ENCODE peak calls at places on chromosomes 4 and X, in seven cellular contexts. One of them, this sample, is unnamed.
A peak's percentile ranks its signal among the peaks of the same experiment; 100 is the strongest.

GRCh38 chr4:113300384-113301011 is 251.0 kb downstream of the ANK2 start:
- DNase-seq in CD4-positive, alpha-beta T cell: no peak
- DNase-seq in esophagus squamous epithelium: no peak
- DNase-seq in neural progenitor cell: no peak
- DNase-seq in cardiac muscle cell: peak; percentile 5
- DNase-seq in tibial artery: no peak
- DNase-seq in ascending aorta: no peak
- DNase-seq in this sample: no peak

GRCh38 chr4:185841451-185841850 is 29.5 kb upstream of the SORBS2 start:
- DNase-seq in CD4-positive, alpha-beta T cell: no peak
- DNase-seq in esophagus squamous epithelium: no peak
- DNase-seq in neural progenitor cell: no peak
- DNase-seq in cardiac muscle cell: no peak
- DNase-seq in tibial artery: no peak
- DNase-seq in ascending aorta: no peak
- DNase-seq in this sample: no peak

GRCh38 chr4:11704136-11704535 is 275.4 kb upstream of the HS3ST1 start:
- DNase-seq in CD4-positive, alpha-beta T cell: no peak
- DNase-seq in esophagus squamous epithelium: no peak
- DNase-seq in neural progenitor cell: no peak
- DNase-seq in cardiac muscle cell: no peak
- DNase-seq in tibial artery: no peak
- DNase-seq in ascending aorta: no peak
- DNase-seq in this sample: no peak

GRCh38 chr4:140359571-140360427 is 13.6 kb upstream of the SCOC start:
- DNase-seq in CD4-positive, alpha-beta T cell: peak; percentile 57
- DNase-seq in esophagus squamous epithelium: no peak
- DNase-seq in neural progenitor cell: peak; percentile 90
- DNase-seq in cardiac muscle cell: peak; percentile 92
- DNase-seq in tibial artery: peak; percentile 71
- DNase-seq in ascending aorta: peak; percentile 87
- DNase-seq in this sample: peak; percentile 84

GRCh38 chrX:131729295-131729694 is 185.4 kb downstream of the OR13H1 start:
- DNase-seq in CD4-positive, alpha-beta T cell: peak; percentile 75
- DNase-seq in esophagus squamous epithelium: peak; percentile 45
- DNase-seq in neural progenitor cell: no peak
- DNase-seq in cardiac muscle cell: no peak
- DNase-seq in tibial artery: no peak
- DNase-seq in ascending aorta: peak; percentile 93
- DNase-seq in this sample: no peak

GRCh38 chr4:85496933-85497332 is 22.0 kb downstream of the ARHGAP24 start:
- DNase-seq in CD4-positive, alpha-beta T cell: no peak
- DNase-seq in esophagus squamous epithelium: no peak
- DNase-seq in neural progenitor cell: no peak
- DNase-seq in cardiac muscle cell: no peak
- DNase-seq in tibial artery: no peak
- DNase-seq in ascending aorta: no peak
- DNase-seq in this sample: no peak

GRCh38 chr4:118969359-118969758 is 80.7 kb downstream of the SYNPO2 start:
- DNase-seq in CD4-positive, alpha-beta T cell: no peak
- DNase-seq in esophagus squamous epithelium: no peak
- DNase-seq in neural progenitor cell: peak; percentile 44
- DNase-seq in cardiac muscle cell: peak; percentile 67
- DNase-seq in tibial artery: peak; percentile 90
- DNase-seq in ascending aorta: peak; percentile 87
- DNase-seq in this sample: no peak

GRCh38 chr4:81136161-81136910 is 78.7 kb downstream of the PRKG2 start:
- DNase-seq in CD4-positive, alpha-beta T cell: no peak
- DNase-seq in esophagus squamous epithelium: no peak
- DNase-seq in neural progenitor cell: no peak
- DNase-seq in cardiac muscle cell: no peak
- DNase-seq in tibial artery: no peak
- DNase-seq in ascending aorta: peak; percentile 74
- DNase-seq in this sample: no peak

GRCh38 chr4:186304216-186304615 is 38.2 kb downstream of the F11 start:
- DNase-seq in CD4-positive, alpha-beta T cell: no peak
- DNase-seq in esophagus squamous epithelium: no peak
- DNase-seq in neural progenitor cell: no peak
- DNase-seq in cardiac muscle cell: no peak
- DNase-seq in tibial artery: no peak
- DNase-seq in ascending aorta: no peak
- DNase-seq in this sample: no peak

GRCh38 chrX:16002185-16002584 is 121.2 kb upstream of the GRPR start:
- DNase-seq in CD4-positive, alpha-beta T cell: no peak
- DNase-seq in esophagus squamous epithelium: no peak
- DNase-seq in neural progenitor cell: no peak
- DNase-seq in cardiac muscle cell: no peak
- DNase-seq in tibial artery: no peak
- DNase-seq in ascending aorta: no peak
- DNase-seq in this sample: no peak

GRCh38 chr4:185576918-185577591 is 41.7 kb upstream of the PDLIM3 start:
- DNase-seq in CD4-positive, alpha-beta T cell: no peak
- DNase-seq in esophagus squamous epithelium: no peak
- DNase-seq in neural progenitor cell: no peak
- DNase-seq in cardiac muscle cell: peak; percentile 30
- DNase-seq in tibial artery: no peak
- DNase-seq in ascending aorta: no peak
- DNase-seq in this sample: no peak

GRCh38 chr4:12319765-12320164 is 891.1 kb upstream of the HS3ST1 start:
- DNase-seq in CD4-positive, alpha-beta T cell: no peak
- DNase-seq in esophagus squamous epithelium: no peak
- DNase-seq in neural progenitor cell: no peak
- DNase-seq in cardiac muscle cell: no peak
- DNase-seq in tibial artery: no peak
- DNase-seq in ascending aorta: no peak
- DNase-seq in this sample: no peak

GRCh38 chrX:100654256-100654655 is 10.3 kb downstream of the SRPX2 start:
- DNase-seq in CD4-positive, alpha-beta T cell: no peak
- DNase-seq in esophagus squamous epithelium: no peak
- DNase-seq in neural progenitor cell: peak; percentile 9
- DNase-seq in cardiac muscle cell: peak; percentile 39
- DNase-seq in tibial artery: no peak
- DNase-seq in ascending aorta: no peak
- DNase-seq in this sample: no peak

GRCh38 chrX:53430231-53430630 is 3.9 kb downstream of the HSD17B10 start:
- DNase-seq in CD4-positive, alpha-beta T cell: no peak
- DNase-seq in esophagus squamous epithelium: no peak
- DNase-seq in neural progenitor cell: no peak
- DNase-seq in cardiac muscle cell: no peak
- DNase-seq in tibial artery: no peak
- DNase-seq in ascending aorta: no peak
- DNase-seq in this sample: no peak

GRCh38 chrX:108453841-108454240 is 14.2 kb downstream of the COL4A5 start:
- DNase-seq in CD4-positive, alpha-beta T cell: no peak
- DNase-seq in esophagus squamous epithelium: no peak
- DNase-seq in neural progenitor cell: no peak
- DNase-seq in cardiac muscle cell: no peak
- DNase-seq in tibial artery: no peak
- DNase-seq in ascending aorta: no peak
- DNase-seq in this sample: no peak

GRCh38 chrX:112235547-112235946 is 153.0 kb upstream of the TRPC5 start:
- DNase-seq in CD4-positive, alpha-beta T cell: no peak
- DNase-seq in esophagus squamous epithelium: no peak
- DNase-seq in neural progenitor cell: no peak
- DNase-seq in cardiac muscle cell: no peak
- DNase-seq in tibial artery: no peak
- DNase-seq in ascending aorta: no peak
- DNase-seq in this sample: no peak

GRCh38 chrX:77087529-77088169 is 359.5 kb upstream of the FGF16 start:
- DNase-seq in CD4-positive, alpha-beta T cell: no peak
- DNase-seq in esophagus squamous epithelium: no peak
- DNase-seq in neural progenitor cell: no peak
- DNase-seq in cardiac muscle cell: no peak
- DNase-seq in tibial artery: peak; percentile 63
- DNase-seq in ascending aorta: peak; percentile 89
- DNase-seq in this sample: no peak

GRCh38 chr4:82784615-82785247 is 13.9 kb downstream of the SCD5 start:
- DNase-seq in CD4-positive, alpha-beta T cell: no peak
- DNase-seq in esophagus squamous epithelium: no peak
- DNase-seq in neural progenitor cell: no peak
- DNase-seq in cardiac muscle cell: no peak
- DNase-seq in tibial artery: no peak
- DNase-seq in ascending aorta: no peak
- DNase-seq in this sample: no peak

GRCh38 chr4:6971536-6972374 is 62.1 kb downstream of the TBC1D14 start:
- DNase-seq in CD4-positive, alpha-beta T cell: no peak
- DNase-seq in esophagus squamous epithelium: no peak
- DNase-seq in neural progenitor cell: no peak
- DNase-seq in cardiac muscle cell: no peak
- DNase-seq in tibial artery: no peak
- DNase-seq in ascending aorta: peak; percentile 61
- DNase-seq in this sample: no peak

GRCh38 chr4:122826596-122827257 is at the start of gene FGF2:
- DNase-seq in CD4-positive, alpha-beta T cell: no peak
- DNase-seq in esophagus squamous epithelium: no peak
- DNase-seq in neural progenitor cell: peak; percentile 88
- DNase-seq in cardiac muscle cell: peak; percentile 71
- DNase-seq in tibial artery: peak; percentile 88
- DNase-seq in ascending aorta: peak; percentile 85
- DNase-seq in this sample: no peak

GRCh38 chrX:24355095-24355494 is 5.3 kb upstream of the SUPT20HL1 start:
- DNase-seq in CD4-positive, alpha-beta T cell: no peak
- DNase-seq in esophagus squamous epithelium: no peak
- DNase-seq in neural progenitor cell: no peak
- DNase-seq in cardiac muscle cell: no peak
- DNase-seq in tibial artery: no peak
- DNase-seq in ascending aorta: no peak
- DNase-seq in this sample: no peak

GRCh38 chr4:186449954-186450353 is 105.4 kb downstream of the MTNR1A start:
- DNase-seq in CD4-positive, alpha-beta T cell: no peak
- DNase-seq in esophagus squamous epithelium: no peak
- DNase-seq in neural progenitor cell: no peak
- DNase-seq in cardiac muscle cell: no peak
- DNase-seq in tibial artery: no peak
- DNase-seq in ascending aorta: no peak
- DNase-seq in this sample: no peak

GRCh38 chr4:112214397-112215264 is 17.0 kb upstream of the AP1AR start:
- DNase-seq in CD4-positive, alpha-beta T cell: no peak
- DNase-seq in esophagus squamous epithelium: no peak
- DNase-seq in neural progenitor cell: no peak
- DNase-seq in cardiac muscle cell: peak; percentile 20
- DNase-seq in tibial artery: no peak
- DNase-seq in ascending aorta: no peak
- DNase-seq in this sample: no peak

GRCh38 chr4:147409350-147409749 is 71.5 kb upstream of the EDNRA start:
- DNase-seq in CD4-positive, alpha-beta T cell: no peak
- DNase-seq in esophagus squamous epithelium: no peak
- DNase-seq in neural progenitor cell: no peak
- DNase-seq in cardiac muscle cell: no peak
- DNase-seq in tibial artery: no peak
- DNase-seq in ascending aorta: no peak
- DNase-seq in this sample: no peak

GRCh38 chrX:46577116-46578005 is 3.8 kb downstream of the CHST7 start:
- DNase-seq in CD4-positive, alpha-beta T cell: no peak
- DNase-seq in esophagus squamous epithelium: no peak
- DNase-seq in neural progenitor cell: no peak
- DNase-seq in cardiac muscle cell: no peak
- DNase-seq in tibial artery: no peak
- DNase-seq in ascending aorta: no peak
- DNase-seq in this sample: no peak

GRCh38 chrX:36445576-36445975 is 526.0 kb downstream of the CFAP47 start:
- DNase-seq in CD4-positive, alpha-beta T cell: no peak
- DNase-seq in esophagus squamous epithelium: no peak
- DNase-seq in neural progenitor cell: no peak
- DNase-seq in cardiac muscle cell: no peak
- DNase-seq in tibial artery: no peak
- DNase-seq in ascending aorta: no peak
- DNase-seq in this sample: no peak

GRCh38 chr4:4858527-4858926 is 938 bp upstream of the MSX1 start:
- DNase-seq in CD4-positive, alpha-beta T cell: no peak
- DNase-seq in esophagus squamous epithelium: no peak
- DNase-seq in neural progenitor cell: peak; percentile 41
- DNase-seq in cardiac muscle cell: no peak
- DNase-seq in tibial artery: no peak
- DNase-seq in ascending aorta: no peak
- DNase-seq in this sample: no peak

DNA sequence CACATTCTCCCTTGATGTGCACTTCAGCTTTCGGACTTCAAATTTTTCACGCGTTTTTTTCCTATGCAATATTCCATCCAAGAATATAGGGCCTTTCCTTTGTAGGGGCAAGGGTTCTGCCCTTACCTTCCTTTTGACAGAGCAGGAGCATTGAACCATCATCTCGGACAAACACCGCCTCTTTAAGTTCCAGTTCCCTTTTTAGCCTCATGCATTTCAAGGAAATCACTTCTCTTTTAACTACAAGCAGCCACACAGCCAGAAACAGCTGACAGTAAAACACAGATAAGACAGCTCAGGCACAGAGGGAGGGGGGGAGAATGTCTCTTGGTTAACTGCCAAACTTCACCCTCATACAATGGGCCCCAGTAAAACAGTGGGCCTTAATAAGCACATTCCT is 648.4 kb downstream of the GABRG1 start:
- DNase-seq in CD4-positive, alpha-beta T cell: no peak
- DNase-seq in esophagus squamous epithelium: no peak
- DNase-seq in neural progenitor cell: no peak
- DNase-seq in cardiac muscle cell: peak; percentile 28
- DNase-seq in tibial artery: no peak
- DNase-seq in ascending aorta: no peak
- DNase-seq in this sample: no peak
- H3K9me3 ChIP-seq in CD4-positive, alpha-beta T cell: no peaks in the 10 kb centered on the region
- H3K9me3 ChIP-seq in esophagus squamous epithelium: peaks cover 9% of the 10 kb centered on the region
- H3K9me3 ChIP-seq in neural progenitor cell: no peaks in the 10 kb centered on the region
- H3K9me3 ChIP-seq in cardiac muscle cell: no peaks in the 10 kb centered on the region
- H3K9me3 ChIP-seq in tibial artery: no peaks in the 10 kb centered on the region
- H3K9me3 ChIP-seq in ascending aorta: peaks cover 5% of the 10 kb centered on the region
- H3K9me3 ChIP-seq in this sample: no peaks in the 10 kb centered on the region

GRCh38 chr4:103075435-103075893 is 1.1 kb downstream of the SLC9B2 start:
- DNase-seq in CD4-positive, alpha-beta T cell: no peak
- DNase-seq in esophagus squamous epithelium: no peak
- DNase-seq in neural progenitor cell: no peak
- DNase-seq in cardiac muscle cell: no peak
- DNase-seq in tibial artery: no peak
- DNase-seq in ascending aorta: no peak
- DNase-seq in this sample: no peak
- TF ChIP-seq CTCF in CD4-positive, alpha-beta T cell: no peak
- TF ChIP-seq CTCF in esophagus squamous epithelium: no peak
- TF ChIP-seq CTCF in neural progenitor cell: no peak
- TF ChIP-seq CTCF in cardiac muscle cell: no peak
- TF ChIP-seq CTCF in tibial artery: no peak
- TF ChIP-seq CTCF in ascending aorta: no peak
- TF ChIP-seq CTCF in this sample: no peak

DNA sequence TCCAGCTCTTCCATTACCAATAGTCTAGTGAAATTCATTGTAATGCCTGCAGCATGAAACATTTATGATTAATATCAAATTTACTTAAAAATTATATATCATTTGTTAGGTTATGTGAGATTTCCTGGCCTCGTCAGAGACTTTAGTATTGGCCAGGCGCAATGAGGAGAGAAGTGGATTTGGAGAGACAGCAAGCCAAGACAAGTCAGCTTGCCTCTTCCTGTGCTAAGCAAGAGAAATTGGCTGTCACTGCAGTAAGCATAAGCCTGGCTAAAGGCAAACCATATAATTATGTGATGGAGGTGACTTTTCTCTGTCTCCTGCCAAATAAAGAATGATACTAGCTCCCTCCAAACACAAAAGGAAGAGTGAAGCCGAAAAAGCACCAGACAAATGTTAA is 2246.1 kb downstream of the ARAP2 start:
- DNase-seq in CD4-positive, alpha-beta T cell: no peak
- DNase-seq in esophagus squamous epithelium: no peak
- DNase-seq in neural progenitor cell: no peak
- DNase-seq in cardiac muscle cell: no peak
- DNase-seq in tibial artery: no peak
- DNase-seq in ascending aorta: no peak
- DNase-seq in this sample: no peak
- H3K27ac ChIP-seq in CD4-positive, alpha-beta T cell: no peak overlapping the region
- H3K27ac ChIP-seq in esophagus squamous epithelium: no peak overlapping the region
- H3K27ac ChIP-seq in neural progenitor cell: no peak overlapping the region
- H3K27ac ChIP-seq in cardiac muscle cell: no peak overlapping the region
- H3K27ac ChIP-seq in tibial artery: no peak overlapping the region
- H3K27ac ChIP-seq in ascending aorta: no peak overlapping the region
- H3K27ac ChIP-seq in this sample: no peak overlapping the region

GRCh38 chrX:122703762-122704161 is 480.3 kb upstream of the GRIA3 start:
- DNase-seq in CD4-positive, alpha-beta T cell: no peak
- DNase-seq in esophagus squamous epithelium: no peak
- DNase-seq in neural progenitor cell: peak; percentile 15
- DNase-seq in cardiac muscle cell: no peak
- DNase-seq in tibial artery: no peak
- DNase-seq in ascending aorta: no peak
- DNase-seq in this sample: no peak
- H3K9me3 ChIP-seq in CD4-positive, alpha-beta T cell: no peaks in the 10 kb centered on the region
- H3K9me3 ChIP-seq in esophagus squamous epithelium: no peaks in the 10 kb centered on the region
- H3K9me3 ChIP-seq in neural progenitor cell: no peaks in the 10 kb centered on the region
- H3K9me3 ChIP-seq in cardiac muscle cell: no peaks in the 10 kb centered on the region
- H3K9me3 ChIP-seq in tibial artery: peaks cover 10% of the 10 kb centered on the region
- H3K9me3 ChIP-seq in ascending aorta: no peaks in the 10 kb centered on the region
- H3K9me3 ChIP-seq in this sample: no peaks in the 10 kb centered on the region

This sample was measured in CD8-positive, alpha-beta T cell.